ENCODE peak calls at places on chromosomes 12 and 14, in six cellular contexts. X, F, K, M, R and S are unnamed samples. For H3K9me3, the result is how much of the 10 kb centered on the place peaks cover.

GRCh38 chr14:91509083-91509877 is 830 bp downstream of the PPP4R3A start:
- DNase-seq in K (no peak), M (no peak), F (no peak), R (peak), X (no peak), S (peak)

GRCh38 chr12:52208424-52209165 is 16.8 kb upstream of the KRT80 start:
- DNase-seq in R (no peak), F (no peak), X (no peak), K (no peak), M (no peak), S (no peak)

GRCh38 chr12:3035815-3036702 is 41.1 kb upstream of the TSPAN9 start:
- DNase-seq in F (peak), R (no peak), K (no peak), X (no peak), M (no peak), S (no peak)

GRCh38 chr14:65949711-65950516 is 536.3 kb upstream of the CCDC196 start:
- DNase-seq in F (peak), K (no peak), M (no peak), R (no peak), X (no peak), S (no peak)

GRCh38 chr12:108374596-108375320 is 35.6 kb upstream of the CMKLR1 start:
- DNase-seq in F (no peak), K (no peak), R (no peak), X (no peak), M (no peak), S (no peak)

GRCh38 chr14:64095620-64096019 is 198.6 kb downstream of the ESR2 start:
- DNase-seq in X (peak), M (no peak), R (no peak), K (peak), F (peak), S (no peak)

GRCh38 chr12:48159976-48160525 is 2.7 kb upstream of the ASB8 start:
- DNase-seq in F (peak), K (no peak), R (no peak), M (no peak), X (no peak), S (no peak)

GRCh38 chr12:40226652-40227051 is 1.9 kb downstream of the LRRK2 start:
- DNase-seq in K (no peak), X (no peak), F (peak), R (no peak), M (no peak), S (no peak)

GRCh38 chr14:59026086-59026485 is 162.4 kb upstream of the DAAM1 start:
- DNase-seq in X (no peak), K (no peak), M (no peak), F (no peak), R (no peak), S (no peak)

GRCh38 chr14:68685419-68686211 is 107.3 kb downstream of the ZFP36L1 start:
- DNase-seq in M (no peak), R (no peak), X (peak), K (peak), F (peak), S (no peak)

GRCh38 chr12:124188059-124188458 is 106.8 kb upstream of the RFLNA start:
- DNase-seq in F (no peak), R (no peak), M (no peak), X (no peak), K (peak), S (no peak)

GRCh38 chr12:70443274-70443673 is 77.2 kb downstream of the KCNMB4 start:
- DNase-seq in K (peak), X (no peak), R (no peak), M (no peak), F (no peak), S (no peak)

GRCh38 chr12:30691122-30691879 is 4.4 kb downstream of the IPO8 start:
- DNase-seq in F (peak), K (peak), R (no peak), M (no peak), X (peak), S (no peak)

GRCh38 chr12:1608783-1609119 is 14.4 kb upstream of the FBXL14 start:
- DNase-seq in K (no peak), X (no peak), M (no peak), R (no peak), F (no peak), S (no peak)

GRCh38 chr12:47797432-47797831 is 22.3 kb downstream of the HDAC7 start:
- DNase-seq in K (no peak), R (peak), F (no peak), X (no peak), M (no peak), S (peak)

GRCh38 chr12:51631591-51631990 is 40.6 kb downstream of the SCN8A start:
- DNase-seq in X (no peak), M (no peak), K (peak), R (no peak), F (peak), S (no peak)

GRCh38 chr12:54301428-54302045 is 722 bp upstream of the NFE2 start:
- DNase-seq in R (peak), K (no peak), M (no peak), F (no peak), X (no peak), S (peak)

GRCh38 chr12:54980341-54980740 is 4.2 kb downstream of the TESPA1 start:
- DNase-seq in M (no peak), F (no peak), R (no peak), K (no peak), X (no peak), S (no peak)

GRCh38 chr14:93857500-93857899 is 69.2 kb upstream of the PRIMA1 start:
- DNase-seq in K (no peak), M (no peak), F (no peak), R (no peak), X (no peak), S (peak)

GRCh38 chr12:1803736-1804135 is 16.6 kb upstream of the LRTM2 start:
- DNase-seq in R (no peak), F (no peak), M (no peak), X (no peak), K (no peak), S (no peak)

GRCh38 chr12:93720559-93720958 is 43.4 kb downstream of the CRADD start:
- DNase-seq in X (no peak), K (no peak), R (no peak), F (no peak), M (no peak), S (no peak)

GRCh38 chr12:19018302-19018980 is 111.1 kb upstream of the PLEKHA5 start:
- DNase-seq in M (no peak), F (peak), K (peak), X (no peak), R (no peak), S (no peak)

GRCh38 chr12:15584366-15585041 is 204.7 kb downstream of the EPS8 start:
- DNase-seq in X (no peak), R (no peak), K (peak), M (peak), F (peak), S (no peak)

GRCh38 chr14:69392481-69392880 is 5.6 kb downstream of the ERH start:
- DNase-seq in M (no peak), R (no peak), F (no peak), X (no peak), K (no peak), S (no peak)

GRCh38 chr12:92108651-92109050 is 37.0 kb downstream of the BTG1 start:
- DNase-seq in M (no peak), R (no peak), K (peak), F (peak), X (no peak), S (no peak)

GRCh38 chr12:94761559-94761958 is 111.2 kb upstream of the TMCC3 start:
- DNase-seq in K (peak), R (no peak), M (no peak), X (peak), F (peak), S (no peak)

GRCh38 chr12:9668141-9669018 is 1.1 kb upstream of the CLEC2D start:
- DNase-seq in K (no peak), R (no peak), M (no peak), X (no peak), F (peak), S (no peak)

GRCh38 chr12:2439332-2440100 is 355.3 kb upstream of the FKBP4 start:
- DNase-seq in R (no peak), X (no peak), F (no peak), M (no peak), K (no peak), S (no peak)

GRCh38 chr12:8969861-8970411 is 19.4 kb upstream of the KLRG1 start:
- DNase-seq in X (no peak), M (no peak), R (no peak), F (no peak), K (no peak), S (no peak)

GRCh38 chr14:101033446-101034165 is 130.1 kb upstream of the RTL1 start:
- DNase-seq in X (no peak), M (no peak), K (no peak), F (no peak), R (no peak), S (no peak)

GRCh38 chr12:49342914-49343731 is 3.6 kb upstream of the DNAJC22 start:
- DNase-seq in F (no peak), R (no peak), K (no peak), M (no peak), X (no peak), S (peak)

GRCh38 chr14:93381644-93382043 is 34.7 kb downstream of the COX8C start:
- DNase-seq in K (no peak), R (no peak), M (no peak), X (no peak), F (no peak), S (no peak)

GRCh38 chr12:10737249-10737648 is 14.1 kb upstream of the YBX3 start:
- DNase-seq in M (no peak), X (no peak), R (no peak), F (no peak), K (no peak), S (no peak)

DNA sequence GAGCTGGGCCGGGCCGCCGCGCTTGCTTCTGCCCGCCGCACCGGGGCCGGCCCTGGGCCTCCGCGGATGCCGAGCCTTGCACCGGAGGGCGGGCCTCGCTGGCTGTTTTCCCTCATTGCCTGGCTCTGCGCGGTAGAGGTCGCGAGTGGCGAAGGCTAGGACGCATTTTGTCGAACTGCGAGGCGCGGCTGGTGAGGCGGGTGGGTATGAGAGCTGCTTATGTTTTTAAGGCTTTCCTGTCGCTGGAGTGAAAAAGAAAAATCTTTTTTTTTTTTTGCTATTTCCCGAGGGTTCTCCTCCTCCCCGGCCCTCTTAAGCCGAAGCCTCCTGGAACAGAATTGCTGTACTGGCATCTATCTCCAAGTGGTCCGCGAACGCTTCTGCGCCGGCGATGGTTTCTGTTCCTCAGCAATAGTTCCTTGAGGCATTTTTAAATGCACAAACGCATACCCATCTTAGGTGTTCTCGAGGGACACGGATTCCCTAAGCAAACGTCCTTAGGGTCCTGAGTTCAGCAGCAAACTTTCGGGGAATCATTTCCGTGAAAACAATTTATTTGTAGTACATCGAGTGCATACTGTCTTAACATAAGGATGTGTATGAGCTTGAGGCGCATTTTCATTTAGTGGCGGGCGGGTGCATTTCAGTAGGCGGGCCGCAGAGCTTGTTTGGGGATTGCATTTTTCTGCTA is 631 bp downstream of the RESF1 start:
- DNase-seq in M (peak), X (peak), R (no peak), K (peak), F (peak), S (no peak)
- H2BK5ac ChIP-seq in M (no peak), X (peak), R (peak), K (peak), F (peak), S (no peak)

DNA sequence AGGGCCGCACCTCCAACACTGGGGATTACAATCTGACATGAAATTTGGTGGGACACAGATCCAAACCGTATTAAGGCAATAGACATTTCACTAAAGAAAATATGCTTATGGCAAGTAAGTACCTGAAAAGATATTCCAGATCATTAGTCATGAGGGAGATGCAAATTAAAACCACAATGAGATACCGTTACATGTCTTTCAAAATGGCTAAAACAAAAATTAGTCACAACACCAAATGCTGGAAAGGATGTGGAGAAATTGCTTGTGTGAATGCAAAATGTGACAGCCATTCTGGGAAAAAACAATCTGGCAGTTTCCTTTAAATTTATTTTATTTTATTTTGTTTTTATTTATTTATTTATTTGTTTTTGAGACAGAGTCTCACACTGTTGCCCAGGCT is 82.3 kb upstream of the PTGDR start:
- DNase-seq in F (no peak), X (no peak), R (no peak), K (no peak), M (no peak), S (no peak)
- H3K9me3 ChIP-seq in F (under half), X (under half), R (under half), K (under half), M (under half), S (under half)

GRCh38 chr12:4320287-4320858 is 640 bp upstream of the TIGAR start:
- DNase-seq in F (no peak), X (peak), K (no peak), R (no peak), M (peak), S (no peak)
- H4K8ac ChIP-seq in F (peak), X (peak), K (peak), R (peak), M (no peak), S (no peak)

GRCh38 chr14:33754264-33754663 is 196.6 kb downstream of the EGLN3 start:
- DNase-seq in X (peak), K (peak), R (no peak), F (no peak), M (no peak), S (peak)
- H2BK5ac ChIP-seq in X (no peak), K (no peak), R (no peak), F (no peak), M (no peak), S (no peak)

GRCh38 chr12:34304546-34304945 is 282.2 kb downstream of the ALG10 start:
- DNase-seq in K (no peak), M (no peak), X (no peak), R (no peak), F (no peak), S (no peak)
- H3K9me3 ChIP-seq in K (under half), M (half or more), X (half or more), R (half or more), F (half or more), S (half or more)

DNA sequence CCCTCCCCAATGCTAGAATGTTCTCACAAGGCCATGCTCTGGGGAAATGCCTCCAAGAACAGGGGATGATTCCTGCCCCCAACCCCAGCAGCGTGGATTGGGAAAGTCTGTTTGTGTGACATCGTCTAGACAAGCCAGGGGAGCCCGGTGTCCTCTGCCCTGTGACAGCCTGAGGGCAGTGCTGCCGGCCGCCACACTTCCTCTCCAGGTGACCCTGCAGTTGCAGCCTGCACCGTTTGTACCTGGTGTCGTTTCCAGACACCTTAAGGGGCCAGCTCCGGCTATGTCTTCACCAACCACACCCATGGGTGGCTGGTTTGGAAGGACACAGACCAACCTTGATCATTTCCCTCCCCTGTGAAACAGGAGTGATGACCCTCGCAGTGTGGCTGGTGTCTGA is 372.6 kb downstream of the BCL11B start:
- DNase-seq in M (no peak), X (no peak), R (no peak), F (no peak), K (no peak), S (no peak)
- H4K8ac ChIP-seq in M (no peak), X (no peak), R (no peak), F (no peak), K (no peak), S (no peak)

DNA sequence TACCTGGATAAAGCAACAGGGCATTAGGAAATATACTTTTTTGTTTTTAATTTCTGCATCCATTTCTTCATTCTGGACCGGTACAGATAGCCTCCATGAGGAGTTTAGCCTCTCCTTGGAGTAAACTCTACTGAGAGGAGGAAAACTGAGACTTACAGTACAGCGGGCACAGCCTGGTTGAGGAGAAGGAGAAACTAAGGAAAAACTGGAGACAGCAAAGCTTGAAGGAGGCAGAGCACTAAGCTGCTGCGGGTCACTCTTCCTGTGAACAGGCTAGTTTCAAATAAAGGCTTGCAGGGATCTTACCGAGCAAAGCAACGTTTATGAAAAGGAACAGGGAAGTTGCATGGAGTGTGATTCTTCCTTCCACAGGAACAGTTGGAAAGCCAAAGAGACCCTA is 362 bp upstream of the SSTR1 start:
- DNase-seq in R (no peak), M (peak), X (no peak), F (no peak), K (no peak), S (no peak)
- H2BK5ac ChIP-seq in R (no peak), M (no peak), X (no peak), F (no peak), K (no peak), S (no peak)

DNA sequence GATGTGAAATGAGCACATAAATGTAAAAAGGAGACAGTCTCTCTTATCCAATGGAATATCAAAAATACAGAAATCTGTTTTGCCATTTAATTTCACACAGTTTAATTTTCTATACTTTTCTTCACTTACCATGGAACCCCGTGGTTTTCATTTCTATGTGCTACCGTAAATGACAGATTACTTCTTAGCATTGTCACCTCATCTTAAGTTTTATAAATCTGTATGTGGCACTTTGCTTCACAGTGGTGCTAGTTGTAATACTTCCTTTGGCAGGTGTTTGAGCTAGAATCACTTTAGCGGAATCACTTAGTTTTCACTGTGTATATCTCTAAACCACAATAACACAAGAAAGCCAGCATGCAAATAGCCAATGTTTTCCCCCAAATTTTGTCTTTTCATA is 781.9 kb upstream of the MGAT4C start:
- DNase-seq in F (no peak), M (no peak), K (no peak), R (no peak), X (no peak), S (no peak)
- H3K9me3 ChIP-seq in F (under half), M (under half), K (under half), R (under half), X (under half), S (under half)